ENCODE peak calls at places on chromosomes 13 and 19, in six cellular contexts. K is WTC11, M is H1, H is HepG2, F is K562, G is GM12878. Q is an unnamed sample.
A peak's percentile ranks its signal among the peaks of the same experiment; 100 is the strongest.

GRCh38 chr19:1221141-1221903 is 15.7 kb downstream of the STK11 start:
- DNase-seq in K (peak; percentile 65), M (peak; percentile 78), H (peak; percentile 38), F (no peak), G (no peak), Q (no peak)

GRCh38 chr13:113857531-113858195 is 6.2 kb downstream of the GAS6 start:
- DNase-seq in K (no peak), M (peak; percentile 50), H (no peak), F (no peak), G (no peak), Q (no peak)

GRCh38 chr13:53144826-53145225 is 116.2 kb downstream of the OLFM4 start:
- DNase-seq in K (no peak), M (no peak), H (no peak), F (no peak), G (no peak), Q (no peak)

GRCh38 chr19:7663711-7664110 is 5.1 kb upstream of the RETN start:
- DNase-seq in K (no peak), M (no peak), H (no peak), F (no peak), G (no peak), Q (no peak)

GRCh38 chr13:45341799-45342584 is 1.0 kb upstream of the TPT1 start:
- DNase-seq in K (no peak), M (no peak), H (no peak), F (no peak), G (no peak), Q (no peak)

GRCh38 chr13:72960541-72960940 is 98.3 kb upstream of the KLF5 start:
- DNase-seq in K (no peak), M (no peak), H (peak; percentile 24), F (no peak), G (no peak), Q (no peak)

GRCh38 chr13:27516103-27516502 is 65.7 kb upstream of the MTIF3 start:
- DNase-seq in K (no peak), M (no peak), H (no peak), F (no peak), G (no peak), Q (no peak)

GRCh38 chr13:97279913-97280312 is 57.8 kb downstream of the MBNL2 start:
- DNase-seq in K (no peak), M (no peak), H (no peak), F (no peak), G (no peak), Q (no peak)

GRCh38 chr19:34838753-34839431 is 65.9 kb upstream of the ZNF599 start:
- DNase-seq in K (peak; percentile 89), M (peak; percentile 87), H (peak; percentile 24), F (no peak), G (no peak), Q (no peak)

GRCh38 chr13:46640843-46641242 is 87.9 kb downstream of the LRCH1 start:
- DNase-seq in K (no peak), M (no peak), H (no peak), F (no peak), G (no peak), Q (no peak)

GRCh38 chr19:41175825-41176734 is 16.9 kb upstream of the CYP2S1 start:
- DNase-seq in K (peak; percentile 77), M (peak; percentile 78), H (peak; percentile 96), F (no peak), G (no peak), Q (peak; percentile 92)

GRCh38 chr19:30026933-30027332 is 84.9 kb downstream of the URI1 start:
- DNase-seq in K (no peak), M (no peak), H (no peak), F (no peak), G (no peak), Q (no peak)

GRCh38 chr19:54021363-54021762 is 29.9 kb downstream of the CACNG6 start:
- DNase-seq in K (no peak), M (no peak), H (no peak), F (no peak), G (no peak), Q (no peak)

GRCh38 chr13:24267283-24267682 is 42.1 kb upstream of the C1QTNF9 start:
- DNase-seq in K (no peak), M (no peak), H (no peak), F (no peak), G (peak; percentile 30), Q (no peak)

GRCh38 chr19:1259873-1260748 is 9.0 kb upstream of the CIRBP start:
- DNase-seq in K (no peak), M (no peak), H (no peak), F (no peak), G (no peak), Q (no peak)

GRCh38 chr19:44968118-44968517 is 12.9 kb downstream of the CLPTM1 start:
- DNase-seq in K (no peak), M (no peak), H (no peak), F (no peak), G (no peak), Q (no peak)

GRCh38 chr19:5048091-5048726 is 79.3 kb downstream of the KDM4B start:
- DNase-seq in K (peak; percentile 92), M (peak; percentile 97), H (peak; percentile 27), F (peak; percentile 86), G (no peak), Q (no peak)

GRCh38 chr19:22603518-22604440 is 30.3 kb upstream of the ZNF492 start:
- DNase-seq in K (no peak), M (no peak), H (no peak), F (no peak), G (no peak), Q (no peak)

GRCh38 chr13:41780736-41781708 is 179.9 kb downstream of the VWA8 start:
- DNase-seq in K (no peak), M (no peak), H (no peak), F (no peak), G (no peak), Q (no peak)

GRCh38 chr19:44788971-44789370 is 11.3 kb downstream of the CBLC start:
- DNase-seq in K (no peak), M (no peak), H (no peak), F (no peak), G (no peak), Q (no peak)

GRCh38 chr13:27639186-27639585 is 17.5 kb downstream of the POLR1D start:
- DNase-seq in K (no peak), M (no peak), H (no peak), F (no peak), G (no peak), Q (no peak)

GRCh38 chr13:40197049-40197448 is 469.4 kb downstream of the FOXO1 start:
- DNase-seq in K (no peak), M (no peak), H (no peak), F (no peak), G (no peak), Q (no peak)

GRCh38 chr19:38394488-38394887 is 6.0 kb downstream of the SPRED3 start:
- DNase-seq in K (peak; percentile 99), M (peak; percentile 95), H (peak; percentile 56), F (no peak), G (no peak), Q (no peak)

GRCh38 chr19:14413765-14414171 is 5.4 kb downstream of the DDX39A start:
- DNase-seq in K (no peak), M (no peak), H (no peak), F (no peak), G (no peak), Q (no peak)
- TF ChIP-seq ATF3 in K (no peak), M (no peak), H (no peak), F (no peak), G (no peak), Q (no peak)

GRCh38 chr13:36673352-36673751 is 468 bp upstream of the SERTM1 start:
- DNase-seq in K (no peak), M (peak; percentile 47), H (no peak), F (no peak), G (no peak), Q (no peak)

GRCh38 chr13:36675213-36675536 is 1.4 kb downstream of the SERTM1 start:
- DNase-seq in K (no peak), M (peak; percentile 48), H (no peak), F (no peak), G (no peak), Q (no peak)

GRCh38 chr13:36673838-36674326 is at the start of gene SERTM1:
- DNase-seq in K (peak; percentile 82), M (peak; percentile 81), H (no peak), F (no peak), G (no peak), Q (no peak)

GRCh38 chr13:36674337-36675212 is 755 bp downstream of the SERTM1 start:
- DNase-seq in K (peak; percentile 14), M (peak; percentile 52), H (no peak), F (no peak), G (no peak), Q (no peak)
- TF ChIP-seq ATF3 in K (no peak), M (no peak), H (no peak), F (no peak), G (no peak), Q (no peak)

GRCh38 chr19:13797870-13798269 is 2.6 kb downstream of the ZSWIM4 start:
- DNase-seq in K (no peak), M (no peak), H (no peak), F (no peak), G (no peak), Q (no peak)
- TF ChIP-seq ATF3 in K (no peak), M (no peak), H (no peak), F (peak; percentile 75), G (no peak), Q (no peak)

GRCh38 chr13:110351636-110352420 is 44.7 kb downstream of the COL4A2 start:
- DNase-seq in K (no peak), M (no peak), H (no peak), F (no peak), G (no peak), Q (no peak)
- TF ChIP-seq ATF3 in K (no peak), M (no peak), H (no peak), F (no peak), G (no peak), Q (no peak)

Q was measured in HCT116.